ENCODE peak calls at places on chromosomes 1 and 21, in six cellular contexts. One of them, this sample, is unnamed.

GRCh38 chr1:157505481-157506272 is 46.6 kb downstream of the FCRL5 start:
- DNase-seq in sigmoid colon: no peak
- DNase-seq in prostate gland: peak; percentile 19
- DNase-seq in breast epithelium: no peak
- DNase-seq in vagina: no peak
- DNase-seq in HCT116: peak; percentile 39
- DNase-seq in this sample: no peak

GRCh38 chr21:28793043-28793442 is 199.6 kb downstream of the LTN1 start:
- DNase-seq in sigmoid colon: no peak
- DNase-seq in prostate gland: no peak
- DNase-seq in breast epithelium: no peak
- DNase-seq in vagina: no peak
- DNase-seq in HCT116: no peak
- DNase-seq in this sample: no peak

GRCh38 chr1:44408181-44409018 is 3.3 kb downstream of the RNF220 start:
- DNase-seq in sigmoid colon: no peak
- DNase-seq in prostate gland: no peak
- DNase-seq in breast epithelium: no peak
- DNase-seq in vagina: no peak
- DNase-seq in HCT116: no peak
- DNase-seq in this sample: no peak

GRCh38 chr1:26923711-26924110 is 2.2 kb downstream of the NUDC start:
- DNase-seq in sigmoid colon: no peak
- DNase-seq in prostate gland: no peak
- DNase-seq in breast epithelium: no peak
- DNase-seq in vagina: no peak
- DNase-seq in HCT116: no peak
- DNase-seq in this sample: no peak

GRCh38 chr1:2594001-2594640 is 7.5 kb downstream of the PRXL2B start:
- DNase-seq in sigmoid colon: peak; percentile 70
- DNase-seq in prostate gland: no peak
- DNase-seq in breast epithelium: no peak
- DNase-seq in vagina: no peak
- DNase-seq in HCT116: no peak
- DNase-seq in this sample: no peak

GRCh38 chr1:24074196-24074595 is 37.7 kb downstream of the MYOM3 start:
- DNase-seq in sigmoid colon: no peak
- DNase-seq in prostate gland: no peak
- DNase-seq in breast epithelium: no peak
- DNase-seq in vagina: no peak
- DNase-seq in HCT116: no peak
- DNase-seq in this sample: no peak

GRCh38 chr1:199221371-199222150 is 582.7 kb downstream of the PTPRC start:
- DNase-seq in sigmoid colon: no peak
- DNase-seq in prostate gland: no peak
- DNase-seq in breast epithelium: no peak
- DNase-seq in vagina: no peak
- DNase-seq in HCT116: no peak
- DNase-seq in this sample: no peak

GRCh38 chr1:231694081-231694443 is 67.5 kb downstream of the DISC1 start:
- DNase-seq in sigmoid colon: peak; percentile 67
- DNase-seq in prostate gland: no peak
- DNase-seq in breast epithelium: no peak
- DNase-seq in vagina: no peak
- DNase-seq in HCT116: no peak
- DNase-seq in this sample: no peak

GRCh38 chr1:43430831-43431230 is 22.9 kb downstream of the HYI start:
- DNase-seq in sigmoid colon: no peak
- DNase-seq in prostate gland: no peak
- DNase-seq in breast epithelium: no peak
- DNase-seq in vagina: no peak
- DNase-seq in HCT116: no peak
- DNase-seq in this sample: no peak

GRCh38 chr1:234737915-234738314 is 127.9 kb upstream of the IRF2BP2 start:
- DNase-seq in sigmoid colon: no peak
- DNase-seq in prostate gland: no peak
- DNase-seq in breast epithelium: no peak
- DNase-seq in vagina: no peak
- DNase-seq in HCT116: no peak
- DNase-seq in this sample: no peak

GRCh38 chr1:67545364-67545763 is 115.2 kb upstream of the SERBP1 start:
- DNase-seq in sigmoid colon: no peak
- DNase-seq in prostate gland: no peak
- DNase-seq in breast epithelium: no peak
- DNase-seq in vagina: no peak
- DNase-seq in HCT116: no peak
- DNase-seq in this sample: no peak

GRCh38 chr1:3078941-3079340 is 9.9 kb downstream of the PRDM16 start:
- DNase-seq in sigmoid colon: no peak
- DNase-seq in prostate gland: no peak
- DNase-seq in breast epithelium: no peak
- DNase-seq in vagina: no peak
- DNase-seq in HCT116: no peak
- DNase-seq in this sample: no peak

GRCh38 chr1:151972533-151973270 is 21.0 kb downstream of the S100A10 start:
- DNase-seq in sigmoid colon: peak; percentile 70
- DNase-seq in prostate gland: peak; percentile 66
- DNase-seq in breast epithelium: no peak
- DNase-seq in vagina: no peak
- DNase-seq in HCT116: peak; percentile 83
- DNase-seq in this sample: no peak

GRCh38 chr1:35377553-35377952 is 109.0 kb downstream of the ZMYM4 start:
- DNase-seq in sigmoid colon: no peak
- DNase-seq in prostate gland: no peak
- DNase-seq in breast epithelium: no peak
- DNase-seq in vagina: no peak
- DNase-seq in HCT116: no peak
- DNase-seq in this sample: no peak

GRCh38 chr1:27372022-27372807 is 2.4 kb downstream of the FCN3 start:
- DNase-seq in sigmoid colon: no peak
- DNase-seq in prostate gland: no peak
- DNase-seq in breast epithelium: no peak
- DNase-seq in vagina: no peak
- DNase-seq in HCT116: no peak
- DNase-seq in this sample: no peak

GRCh38 chr1:23178931-23179330 is 10.3 kb upstream of the LUZP1 start:
- DNase-seq in sigmoid colon: no peak
- DNase-seq in prostate gland: no peak
- DNase-seq in breast epithelium: no peak
- DNase-seq in vagina: no peak
- DNase-seq in HCT116: no peak
- DNase-seq in this sample: no peak

GRCh38 chr1:179141592-179142244 is 59.8 kb downstream of the TOR3A start:
- DNase-seq in sigmoid colon: no peak
- DNase-seq in prostate gland: no peak
- DNase-seq in breast epithelium: no peak
- DNase-seq in vagina: no peak
- DNase-seq in HCT116: no peak
- DNase-seq in this sample: no peak

GRCh38 chr1:243991650-243992049 is 59.4 kb upstream of the ZBTB18 start:
- DNase-seq in sigmoid colon: no peak
- DNase-seq in prostate gland: no peak
- DNase-seq in breast epithelium: no peak
- DNase-seq in vagina: no peak
- DNase-seq in HCT116: no peak
- DNase-seq in this sample: no peak

GRCh38 chr21:45507523-45507875 is 34.7 kb downstream of the SLC19A1 start:
- DNase-seq in sigmoid colon: peak; percentile 38
- DNase-seq in prostate gland: no peak
- DNase-seq in breast epithelium: no peak
- DNase-seq in vagina: no peak
- DNase-seq in HCT116: no peak
- DNase-seq in this sample: no peak

GRCh38 chr1:213014642-213015041 is 1.0 kb downstream of the ANGEL2 start:
- DNase-seq in sigmoid colon: no peak
- DNase-seq in prostate gland: no peak
- DNase-seq in breast epithelium: no peak
- DNase-seq in vagina: no peak
- DNase-seq in HCT116: no peak
- DNase-seq in this sample: no peak

GRCh38 chr1:230753586-230754251 is 6.5 kb downstream of the CAPN9 start:
- DNase-seq in sigmoid colon: no peak
- DNase-seq in prostate gland: peak; percentile 52
- DNase-seq in breast epithelium: no peak
- DNase-seq in vagina: no peak
- DNase-seq in HCT116: peak; percentile 3
- DNase-seq in this sample: no peak

GRCh38 chr1:11051781-11052510 is 4.9 kb upstream of the MASP2 start:
- DNase-seq in sigmoid colon: no peak
- DNase-seq in prostate gland: no peak
- DNase-seq in breast epithelium: no peak
- DNase-seq in vagina: no peak
- DNase-seq in HCT116: no peak
- DNase-seq in this sample: no peak

GRCh38 chr1:11054181-11054580 is 5.6 kb downstream of the SRM start:
- DNase-seq in sigmoid colon: no peak
- DNase-seq in prostate gland: no peak
- DNase-seq in breast epithelium: no peak
- DNase-seq in vagina: no peak
- DNase-seq in HCT116: no peak
- DNase-seq in this sample: no peak

GRCh38 chr1:11054666-11055065 is 5.2 kb downstream of the SRM start:
- DNase-seq in sigmoid colon: no peak
- DNase-seq in prostate gland: no peak
- DNase-seq in breast epithelium: no peak
- DNase-seq in vagina: no peak
- DNase-seq in HCT116: no peak
- DNase-seq in this sample: no peak

GRCh38 chr1:11053758-11054137 is 6.1 kb downstream of the SRM start:
- DNase-seq in sigmoid colon: no peak
- DNase-seq in prostate gland: no peak
- DNase-seq in breast epithelium: no peak
- DNase-seq in vagina: no peak
- DNase-seq in HCT116: no peak
- DNase-seq in this sample: no peak

DNA sequence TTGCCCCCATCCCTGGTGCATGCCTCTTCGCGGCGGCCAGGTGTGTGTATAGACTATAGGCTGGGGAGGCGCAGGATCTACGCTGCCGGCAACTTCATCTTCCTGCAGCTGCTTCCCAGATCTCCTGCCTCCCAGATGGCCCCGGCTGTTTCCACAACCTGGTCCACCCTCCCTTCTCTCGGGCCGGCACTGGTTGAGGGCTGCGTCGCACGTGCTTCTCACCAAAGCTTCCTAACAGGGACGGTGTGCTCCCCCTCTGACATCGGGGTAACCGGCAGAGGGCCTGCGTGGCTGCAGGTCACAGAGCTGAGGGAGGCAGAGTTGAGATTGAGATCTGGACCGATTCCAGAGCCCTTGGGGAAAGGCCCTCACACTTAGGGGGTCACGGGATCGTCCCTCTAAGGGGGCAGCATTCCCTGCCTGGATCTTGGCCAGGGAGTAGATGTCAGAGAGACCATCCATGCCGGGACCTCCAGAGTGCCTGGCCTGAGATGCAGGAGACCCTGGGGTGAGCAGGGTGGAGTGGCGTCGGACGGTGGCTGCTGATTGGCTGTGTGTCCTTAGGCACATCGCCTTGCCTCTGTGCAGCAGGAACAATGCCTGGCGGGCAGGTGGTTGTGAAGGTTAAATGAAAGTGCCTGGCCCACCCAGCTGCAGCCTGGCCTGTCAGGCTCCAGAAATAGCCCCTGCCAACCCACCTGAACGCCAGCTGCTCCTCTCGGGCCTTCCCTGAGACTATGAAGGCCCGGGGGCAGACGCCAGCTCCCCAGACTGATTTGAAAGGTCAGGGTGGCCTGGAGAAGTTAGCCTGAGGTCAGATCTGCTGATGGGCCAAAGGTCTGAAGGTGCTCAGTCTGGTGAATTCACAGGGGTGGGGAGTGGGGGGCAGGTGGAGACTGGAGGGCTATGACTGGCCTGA is 6.1 kb upstream of the MASP2 start:
- DNase-seq in sigmoid colon: no peak
- DNase-seq in prostate gland: no peak
- DNase-seq in breast epithelium: no peak
- DNase-seq in vagina: no peak
- DNase-seq in HCT116: no peak
- DNase-seq in this sample: no peak
- TF ChIP-seq POLR2AphosphoS5 in sigmoid colon: no peak
- TF ChIP-seq POLR2AphosphoS5 in prostate gland: no peak
- TF ChIP-seq POLR2AphosphoS5 in breast epithelium: no peak
- TF ChIP-seq POLR2AphosphoS5 in vagina: no peak
- TF ChIP-seq POLR2AphosphoS5 in HCT116: no peak
- TF ChIP-seq POLR2AphosphoS5 in this sample: no peak

DNA sequence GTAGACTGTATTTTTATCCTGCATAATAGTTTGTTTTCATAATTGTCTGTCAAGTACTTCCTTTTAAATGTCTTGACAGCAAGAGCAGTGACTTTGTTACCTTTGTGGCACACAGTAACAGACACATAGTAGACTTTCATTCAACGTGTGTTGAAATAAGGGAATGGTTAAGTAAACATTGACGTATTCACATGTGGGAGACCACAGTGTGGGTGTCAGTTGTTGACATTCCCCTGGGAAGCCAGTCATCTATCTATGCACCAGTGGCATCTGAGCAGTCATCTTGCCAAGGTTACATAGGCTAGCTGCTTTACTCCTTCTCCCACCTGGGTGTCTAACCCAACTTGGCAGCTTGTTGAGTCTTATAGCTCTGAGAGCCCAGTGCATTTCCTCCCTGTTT is 1.4 kb upstream of the NUP133 start:
- DNase-seq in sigmoid colon: no peak
- DNase-seq in prostate gland: no peak
- DNase-seq in breast epithelium: no peak
- DNase-seq in vagina: no peak
- DNase-seq in HCT116: no peak
- DNase-seq in this sample: no peak
- TF ChIP-seq POLR2A in sigmoid colon: no peak
- TF ChIP-seq POLR2A in prostate gland: no peak
- TF ChIP-seq POLR2A in breast epithelium: no peak
- TF ChIP-seq POLR2A in vagina: no peak
- TF ChIP-seq POLR2A in HCT116: no peak
- TF ChIP-seq POLR2A in this sample: no peak

GRCh38 chr1:13760340-13760739 is 60.4 kb downstream of the PRDM2 start:
- DNase-seq in sigmoid colon: no peak
- DNase-seq in prostate gland: no peak
- DNase-seq in breast epithelium: no peak
- DNase-seq in vagina: no peak
- DNase-seq in HCT116: no peak
- DNase-seq in this sample: peak; percentile 68
- H3K4me1 ChIP-seq in sigmoid colon: peaks cover 75% of the 10 kb centered on the region
- H3K4me1 ChIP-seq in prostate gland: peaks cover 29% of the 10 kb centered on the region
- H3K4me1 ChIP-seq in breast epithelium: no peaks in the 10 kb centered on the region
- H3K4me1 ChIP-seq in vagina: peaks cover 97% of the 10 kb centered on the region
- H3K4me1 ChIP-seq in HCT116: peaks cover 56% of the 10 kb centered on the region
- H3K4me1 ChIP-seq in this sample: peaks cover 84% of the 10 kb centered on the region

DNA sequence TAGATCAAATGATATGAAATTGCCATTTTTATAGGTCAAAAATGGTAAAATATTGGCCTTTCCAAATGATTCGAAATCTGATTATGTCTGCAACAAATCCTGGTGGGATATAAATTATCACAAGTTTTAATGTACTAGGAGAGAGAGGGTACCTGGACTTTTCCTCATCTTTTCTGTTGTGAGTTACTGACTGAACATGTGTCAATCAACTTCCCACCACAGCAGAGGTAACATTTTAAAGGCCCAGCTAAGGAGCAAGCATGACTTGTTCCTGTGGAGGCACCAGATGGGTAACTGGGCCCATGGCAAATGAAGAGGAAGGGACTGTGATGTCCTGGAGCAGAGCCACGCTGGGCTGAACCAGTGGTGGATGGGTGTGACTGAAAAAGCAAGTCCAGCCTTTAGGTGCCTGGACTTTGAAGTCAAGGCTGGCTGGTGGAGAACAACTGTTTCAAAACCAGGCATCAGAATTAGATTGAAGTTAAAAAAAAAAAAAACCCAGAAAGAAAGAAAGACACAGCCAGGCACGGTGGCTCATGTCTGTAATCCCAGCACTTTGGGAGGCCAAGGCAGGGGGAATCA is 6.6 kb downstream of the MR1 start:
- DNase-seq in sigmoid colon: no peak
- DNase-seq in prostate gland: no peak
- DNase-seq in breast epithelium: no peak
- DNase-seq in vagina: no peak
- DNase-seq in HCT116: no peak
- DNase-seq in this sample: no peak
- TF ChIP-seq POLR2AphosphoS5 in sigmoid colon: no peak
- TF ChIP-seq POLR2AphosphoS5 in prostate gland: no peak
- TF ChIP-seq POLR2AphosphoS5 in breast epithelium: no peak
- TF ChIP-seq POLR2AphosphoS5 in vagina: no peak
- TF ChIP-seq POLR2AphosphoS5 in HCT116: no peak
- TF ChIP-seq POLR2AphosphoS5 in this sample: no peak

This sample was measured in esophagus muscularis mucosa.